ENCODE peak calls at places on chromosomes 13 and 19, in five cellular contexts. Y is colonic mucosa, E is astrocyte of the spinal cord, S is A673, J is fibroblast of villous mesenchyme. M is an unnamed sample.

GRCh38 chr13:109698779-109699178 is 87.6 kb downstream of the IRS2 start:
- DNase-seq in Y (no peak), E (peak), S (no peak), J (peak), M (no peak)

GRCh38 chr13:26811636-26812035 is 51.0 kb upstream of the GPR12 start:
- DNase-seq in Y (no peak), E (no peak), S (no peak), J (no peak), M (no peak)

GRCh38 chr13:23570931-23571330 is 719 bp downstream of the TNFRSF19 start:
- DNase-seq in Y (no peak), E (peak), S (no peak), J (peak), M (no peak)

GRCh38 chr13:110797230-110797877 is 83.9 kb downstream of the ING1 start:
- DNase-seq in Y (no peak), E (no peak), S (no peak), J (no peak), M (no peak)

GRCh38 chr13:94384217-94384905 is 95.1 kb downstream of the DCT start:
- DNase-seq in Y (no peak), E (no peak), S (no peak), J (no peak), M (no peak)

GRCh38 chr13:74575729-74576125 is 441.5 kb upstream of the KLF12 start:
- DNase-seq in Y (peak), E (peak), S (peak), J (peak), M (no peak)

GRCh38 chr13:26707122-26708006 is 53.2 kb downstream of the GPR12 start:
- DNase-seq in Y (no peak), E (peak), S (peak), J (peak), M (no peak)

GRCh38 chr13:100100115-100100879 is 11.4 kb downstream of the PCCA start:
- DNase-seq in Y (peak), E (peak), S (peak), J (peak), M (peak)

GRCh38 chr13:97434417-97435296 is 688 bp downstream of the RAP2A start:
- DNase-seq in Y (peak), E (peak), S (peak), J (peak), M (no peak)

GRCh38 chr13:37618554-37618953 is 20.0 kb upstream of the POSTN start:
- DNase-seq in Y (no peak), E (peak), S (no peak), J (peak), M (peak)

GRCh38 chr13:37143901-37144300 is 38.4 kb upstream of the CSNK1A1L start:
- DNase-seq in Y (no peak), E (peak), S (no peak), J (no peak), M (no peak)

GRCh38 chr13:30895773-30896172 is 10.3 kb upstream of the MEDAG start:
- DNase-seq in Y (no peak), E (peak), S (no peak), J (peak), M (peak)

GRCh38 chr19:3699741-3700241 is 477 bp downstream of the PIP5K1C start:
- DNase-seq in Y (no peak), E (no peak), S (no peak), J (no peak), M (no peak)

GRCh38 chr19:28498404-28498976 is 714.5 kb downstream of the UQCRFS1 start:
- DNase-seq in Y (no peak), E (peak), S (no peak), J (no peak), M (no peak)

GRCh38 chr13:68173111-68173510 is 943.0 kb upstream of the PCDH9 start:
- DNase-seq in Y (no peak), E (peak), S (no peak), J (no peak), M (no peak)

GRCh38 chr13:21020581-21020980 is 40.8 kb downstream of the LATS2 start:
- DNase-seq in Y (no peak), E (no peak), S (no peak), J (no peak), M (no peak)

GRCh38 chr13:109995578-109995977 is 209.2 kb upstream of the IRS2 start:
- DNase-seq in Y (no peak), E (no peak), S (no peak), J (no peak), M (no peak)

GRCh38 chr19:18069383-18069782 is 17.4 kb downstream of the IL12RB1 start:
- DNase-seq in Y (no peak), E (no peak), S (no peak), J (no peak), M (no peak)

GRCh38 chr19:35533822-35534521 is 716 bp downstream of the GAPDHS start:
- DNase-seq in Y (no peak), E (no peak), S (no peak), J (no peak), M (no peak)

GRCh38 chr13:59863621-59864020 is 300.1 kb downstream of the DIAPH3 start:
- DNase-seq in Y (no peak), E (no peak), S (no peak), J (no peak), M (no peak)

GRCh38 chr19:28488006-28488405 is 724.9 kb downstream of the UQCRFS1 start:
- DNase-seq in Y (peak), E (no peak), S (no peak), J (no peak), M (no peak)

GRCh38 chr13:51806571-51806970 is 2.6 kb upstream of the DHRS12 start:
- DNase-seq in Y (no peak), E (peak), S (peak), J (no peak), M (no peak)

GRCh38 chr19:32537626-32538025 is 43.4 kb upstream of the PDCD5 start:
- DNase-seq in Y (no peak), E (no peak), S (no peak), J (no peak), M (no peak)

GRCh38 chr19:41882568-41883462 is at the start of gene ARHGEF1:
- DNase-seq in Y (peak), E (no peak), S (peak), J (peak), M (no peak)

GRCh38 chr13:81078048-81078447 is 737.1 kb upstream of the SPRY2 start:
- DNase-seq in Y (no peak), E (no peak), S (no peak), J (no peak), M (no peak)

GRCh38 chr13:80342541-80343371 is 1.8 kb upstream of the SPRY2 start:
- DNase-seq in Y (peak), E (peak), S (peak), J (peak), M (no peak)

GRCh38 chr13:104450006-104450405 is 1383.8 kb upstream of the SLC10A2 start:
- DNase-seq in Y (no peak), E (peak), S (no peak), J (no peak), M (no peak)

DNA sequence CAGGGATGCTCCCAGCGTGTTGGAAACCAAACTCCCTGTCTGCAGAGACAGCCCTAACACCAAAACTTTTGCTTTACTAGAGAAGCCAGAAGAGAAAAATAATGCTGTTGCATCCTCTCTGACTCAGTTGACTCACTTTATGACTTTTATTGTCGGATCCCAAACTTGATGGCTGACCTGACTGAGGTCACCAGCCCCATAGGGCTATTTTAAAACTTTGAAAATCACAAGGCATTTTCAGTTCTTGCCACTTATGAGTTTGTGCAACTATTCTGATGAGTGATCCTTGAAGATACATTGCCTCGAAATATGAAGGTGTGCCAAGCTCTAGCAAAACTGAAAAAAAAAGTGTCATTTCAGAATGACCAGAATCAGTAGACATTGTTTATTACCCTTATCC is 320.2 kb downstream of the DLEU7 start:
- DNase-seq in Y (no peak), E (no peak), S (no peak), J (no peak), M (no peak)
- H3K4me3 ChIP-seq in Y (no peak), E (no peak), S (no peak), J (no peak), M (no peak)

GRCh38 chr19:11581740-11582139 is 4.3 kb upstream of the ACP5 start:
- DNase-seq in Y (no peak), E (no peak), S (no peak), J (peak), M (no peak)

GRCh38 chr19:11576186-11576585 is 1.3 kb downstream of the ACP5 start:
- DNase-seq in Y (no peak), E (no peak), S (no peak), J (no peak), M (no peak)

GRCh38 chr19:11577451-11578341 is at the start of gene ACP5:
- DNase-seq in Y (no peak), E (no peak), S (peak), J (peak), M (no peak)

GRCh38 chr19:11580665-11581418 is 3.4 kb upstream of the ACP5 start:
- DNase-seq in Y (no peak), E (no peak), S (no peak), J (no peak), M (no peak)

DNA sequence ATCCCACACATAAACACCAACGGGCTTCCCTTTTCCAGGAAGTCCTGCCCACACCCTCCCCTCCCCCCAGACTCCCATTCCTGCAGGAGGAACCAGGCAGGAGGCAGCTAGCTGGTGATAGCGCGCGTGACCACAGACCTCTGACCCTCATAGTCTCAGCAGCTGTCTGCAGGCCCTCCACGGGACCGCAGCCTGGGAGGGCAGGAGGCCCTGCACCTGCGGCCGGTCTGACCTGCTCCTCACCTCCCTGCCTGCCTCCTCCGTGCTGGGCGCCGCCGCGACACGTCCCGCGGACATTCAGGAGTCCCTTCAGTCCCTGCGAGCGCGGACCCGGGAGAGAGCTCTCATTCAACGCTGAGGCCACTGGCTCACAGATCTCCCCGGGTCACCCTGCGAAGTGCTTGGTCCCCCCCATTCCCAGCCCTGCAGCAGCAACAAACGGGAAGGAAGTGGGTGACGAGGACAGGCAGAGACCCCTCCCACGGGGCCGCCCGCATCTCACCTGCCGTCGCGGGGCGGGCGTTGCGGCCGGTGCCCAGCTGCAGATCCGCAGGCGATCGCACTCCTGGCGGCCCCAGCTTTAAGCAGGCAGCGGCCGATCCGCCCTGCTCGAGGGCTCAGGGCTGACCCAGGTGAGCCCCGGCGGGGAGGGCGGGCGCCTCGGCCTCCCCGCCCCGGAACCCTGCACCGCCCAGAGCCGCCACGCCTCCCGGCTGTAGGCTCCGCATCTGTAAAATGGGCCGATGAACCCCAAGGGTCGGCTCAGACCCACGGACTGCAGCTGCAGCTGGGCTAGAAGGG is 1.1 kb upstream of the ACP5 start:
- DNase-seq in Y (peak), E (no peak), S (no peak), J (peak), M (no peak)
- H3K4me3 ChIP-seq in Y (peak), E (no peak), S (no peak), J (no peak), M (peak)

GRCh38 chr19:48258350-48258749 is 2.6 kb upstream of the CARD8 start:
- DNase-seq in Y (no peak), E (peak), S (peak), J (no peak), M (no peak)
- H3K4me3 ChIP-seq in Y (no peak), E (no peak), S (peak), J (no peak), M (no peak)

GRCh38 chr19:49056101-49056901 is 1.2 kb downstream of the CGB7 start:
- DNase-seq in Y (peak), E (peak), S (peak), J (peak), M (peak)
- H3K4me3 ChIP-seq in Y (peak), E (peak), S (peak), J (peak), M (peak)

DNA sequence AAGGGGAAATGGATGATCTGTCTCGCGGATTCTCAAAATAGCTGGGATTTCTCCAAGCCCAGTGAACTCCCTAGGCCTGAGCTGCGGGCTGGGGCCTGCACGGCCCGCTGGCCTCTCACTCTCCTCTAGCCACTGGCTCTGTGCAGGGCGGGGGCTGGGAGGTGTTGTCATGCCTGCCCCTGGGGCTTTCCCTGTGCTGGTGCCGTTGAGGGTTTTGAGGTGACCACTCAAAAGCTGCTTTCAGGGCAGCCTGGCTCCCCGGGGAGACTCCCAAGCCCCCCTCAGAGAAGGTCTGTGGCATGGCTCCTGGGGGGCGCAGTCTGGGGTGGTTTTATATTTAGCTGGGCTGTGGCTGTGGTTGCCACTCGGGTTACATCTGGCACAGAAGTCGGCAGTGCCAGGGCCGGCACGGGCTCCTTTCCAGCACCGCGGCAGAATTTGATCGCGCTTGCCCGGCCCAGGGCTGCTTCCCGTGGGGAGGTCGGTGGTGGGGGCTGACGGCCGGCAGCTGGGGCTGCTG is 10.0 kb downstream of the NDUFB7 start:
- DNase-seq in Y (no peak), E (no peak), S (no peak), J (peak), M (no peak)
- H3K4me3 ChIP-seq in Y (no peak), E (no peak), S (no peak), J (no peak), M (no peak)

DNA sequence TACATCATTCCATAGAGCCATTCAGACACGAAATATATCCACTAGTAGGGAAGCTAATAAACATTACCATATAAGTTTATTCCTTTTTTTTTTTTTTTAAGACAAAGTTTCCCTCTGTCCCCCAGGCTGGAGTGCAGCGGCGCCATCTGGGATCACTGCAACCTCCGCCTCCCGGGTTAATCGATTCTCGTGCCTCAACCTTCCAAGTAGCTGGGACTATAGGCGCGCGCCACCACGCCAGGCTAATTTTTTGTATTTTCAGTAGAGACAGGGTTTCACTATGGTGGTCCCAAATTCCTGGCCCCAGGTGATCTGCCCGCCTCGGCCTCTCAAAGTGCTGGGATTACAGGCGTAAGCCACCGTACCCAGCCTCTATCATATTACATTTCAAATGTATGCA is 612 bp upstream of the ZNF154 start:
- DNase-seq in Y (no peak), E (no peak), S (no peak), J (no peak), M (no peak)
- H3K4me3 ChIP-seq in Y (no peak), E (no peak), S (no peak), J (peak), M (no peak)

DNA sequence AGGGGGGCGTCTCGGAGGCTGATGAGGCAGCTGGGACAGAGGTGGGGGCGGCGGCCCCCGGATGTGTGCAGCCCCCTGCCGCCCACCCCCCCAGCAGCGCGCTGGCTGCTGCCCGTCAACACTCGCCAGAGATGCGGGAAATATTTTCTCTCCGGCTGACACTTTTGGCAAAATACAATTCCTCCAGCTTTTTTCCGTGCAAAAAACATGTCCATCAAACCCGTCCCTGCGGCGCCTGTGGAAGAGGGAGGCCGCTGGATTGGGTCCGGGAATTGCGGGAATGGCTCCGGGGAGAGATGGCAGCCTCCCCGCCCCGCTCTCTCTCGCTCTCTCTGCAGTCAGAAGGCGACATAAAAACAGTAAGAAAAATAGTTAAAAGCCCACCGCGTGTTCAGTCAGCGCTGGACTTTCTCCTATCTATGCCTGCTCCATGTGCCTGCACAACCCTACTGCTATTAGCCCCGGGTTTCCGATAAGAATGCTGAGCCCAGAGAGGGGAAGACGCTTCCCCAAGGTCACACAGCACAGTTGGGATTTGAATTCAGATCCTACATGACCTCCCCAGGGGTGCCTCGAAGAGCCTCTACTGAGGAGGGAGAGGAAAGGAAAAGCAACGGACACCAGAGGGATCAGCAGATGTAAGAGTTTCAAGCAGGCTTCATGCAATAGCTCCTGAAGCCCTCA is 23.2 kb downstream of the ZNRF4 start:
- DNase-seq in Y (no peak), E (no peak), S (no peak), J (no peak), M (no peak)
- H3K4me3 ChIP-seq in Y (no peak), E (no peak), S (peak), J (no peak), M (no peak)